ENCODE peak calls at places on chromosomes 11 and 22, in seven cellular contexts. W is left ventricle myocardium inferior; B is CD8-positive, alpha-beta T cell; T is pancreas; E is PC-3; G is GM23338; R is esophagus squamous epithelium. H is an unnamed sample.

GRCh38 chr11:118998388-118998717 is 415 bp downstream of the CENATAC start:
- DNase-seq in W (no peak), B (no peak), T (no peak), E (peak; percentile 11), G (peak; percentile 49), R (no peak), H (no peak)

GRCh38 chr11:5204787-5205186 is 4.3 kb upstream of the OR51V1 start:
- DNase-seq in W (no peak), B (no peak), T (no peak), E (peak; percentile 59), G (peak; percentile 81), R (no peak), H (no peak)

GRCh38 chr11:2796091-2796490 is 89.5 kb downstream of the CDKN1C start:
- DNase-seq in W (peak; percentile 9), B (no peak), T (peak; percentile 54), E (no peak), G (no peak), R (no peak), H (no peak)

GRCh38 chr22:43183496-43184263 is 3.3 kb downstream of the TTLL12 start:
- DNase-seq in W (no peak), B (no peak), T (no peak), E (no peak), G (no peak), R (no peak), H (no peak)

GRCh38 chr11:5620606-5621521 is 3.9 kb upstream of the TRIM34 start:
- DNase-seq in W (no peak), B (no peak), T (no peak), E (peak; percentile 87), G (no peak), R (no peak), H (no peak)

GRCh38 chr11:26348776-26349175 is 16.8 kb downstream of the ANO3 start:
- DNase-seq in W (no peak), B (no peak), T (no peak), E (no peak), G (no peak), R (no peak), H (no peak)

GRCh38 chr11:111189466-111189865 is 56.1 kb upstream of the POU2AF2 start:
- DNase-seq in W (no peak), B (no peak), T (no peak), E (no peak), G (peak; percentile 10), R (no peak), H (no peak)

GRCh38 chr11:87870081-87870480 is 305.2 kb downstream of the RAB38 start:
- DNase-seq in W (no peak), B (no peak), T (no peak), E (peak; percentile 32), G (no peak), R (no peak), H (no peak)

GRCh38 chr11:27976262-27976661 is 131.7 kb downstream of the KIF18A start:
- DNase-seq in W (no peak), B (no peak), T (no peak), E (no peak), G (no peak), R (no peak), H (no peak)

GRCh38 chr11:1472180-1473005 is 14.2 kb downstream of the MOB2 start:
- DNase-seq in W (peak; percentile 9), B (peak; percentile 11), T (peak; percentile 45), E (no peak), G (no peak), R (no peak), H (no peak)

GRCh38 chr22:47052236-47053012 is 290.0 kb downstream of the TBC1D22A start:
- DNase-seq in W (no peak), B (no peak), T (no peak), E (no peak), G (no peak), R (no peak), H (no peak)

GRCh38 chr11:83823461-83824025 is 537.4 kb upstream of the CCDC90B start:
- DNase-seq in W (no peak), B (no peak), T (no peak), E (no peak), G (no peak), R (no peak), H (no peak)

GRCh38 chr11:20310137-20310536 is 53.4 kb upstream of the HTATIP2 start:
- DNase-seq in W (no peak), B (no peak), T (no peak), E (no peak), G (no peak), R (no peak), H (no peak)

GRCh38 chr11:133104014-133104753 is 428.1 kb downstream of the OPCML start:
- DNase-seq in W (no peak), B (no peak), T (no peak), E (no peak), G (no peak), R (no peak), H (no peak)

GRCh38 chr11:73312806-73313403 is 4.8 kb downstream of the ARHGEF17 start:
- DNase-seq in W (no peak), B (no peak), T (no peak), E (no peak), G (no peak), R (no peak), H (no peak)

GRCh38 chr11:66854729-66855211 is 2.1 kb upstream of the LRFN4 start:
- DNase-seq in W (no peak), B (no peak), T (peak; percentile 54), E (no peak), G (no peak), R (no peak), H (no peak)

GRCh38 chr22:41561335-41561734 is 525 bp downstream of the CSDC2 start:
- DNase-seq in W (no peak), B (no peak), T (no peak), E (no peak), G (peak; percentile 47), R (no peak), H (no peak)

GRCh38 chr11:15947681-15948648 is 408.4 kb downstream of the SOX6 start:
- DNase-seq in W (no peak), B (no peak), T (no peak), E (peak; percentile 51), G (no peak), R (no peak), H (peak; percentile 26)

GRCh38 chr11:76935030-76935429 is 74.3 kb downstream of the ACER3 start:
- DNase-seq in W (no peak), B (no peak), T (no peak), E (no peak), G (peak; percentile 49), R (no peak), H (no peak)

GRCh38 chr22:24806663-24807001 is 621 bp downstream of the SGSM1 start:
- DNase-seq in W (no peak), B (no peak), T (no peak), E (no peak), G (peak; percentile 46), R (no peak), H (no peak)

GRCh38 chr11:70543611-70544010 is 145.3 kb downstream of the CTTN start:
- DNase-seq in W (no peak), B (no peak), T (no peak), E (no peak), G (no peak), R (no peak), H (no peak)

GRCh38 chr11:110088535-110089344 is 4.5 kb upstream of the ZC3H12C start:
- DNase-seq in W (no peak), B (no peak), T (no peak), E (no peak), G (no peak), R (no peak), H (no peak)

GRCh38 chr11:44235765-44236201 is 74.2 kb downstream of the ALX4 start:
- DNase-seq in W (no peak), B (no peak), T (no peak), E (no peak), G (no peak), R (no peak), H (no peak)

GRCh38 chr11:67662806-67663514 is 11.5 kb downstream of the ALDH3B2 start:
- DNase-seq in W (no peak), B (no peak), T (no peak), E (no peak), G (no peak), R (no peak), H (no peak)

DNA sequence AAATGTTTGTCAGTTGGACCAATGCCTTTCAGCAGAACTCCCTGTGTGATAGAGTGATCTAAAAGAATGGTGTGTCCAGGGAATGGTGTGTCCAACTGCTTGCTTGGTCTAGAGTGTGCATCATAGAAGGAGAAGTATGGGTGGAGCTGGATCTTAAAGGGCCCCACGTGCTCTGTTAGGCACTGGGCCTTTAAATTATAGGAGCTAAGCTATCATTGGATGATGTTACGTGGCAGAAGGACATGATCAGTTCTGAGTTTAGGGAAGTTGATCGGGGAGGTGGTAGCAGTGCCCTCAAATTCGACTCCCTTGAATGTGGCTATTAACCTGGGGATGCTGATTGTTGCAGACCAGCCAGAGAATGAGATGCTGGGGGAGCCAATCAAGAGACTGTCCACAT is 16.4 kb downstream of the STX3 start:
- DNase-seq in W (no peak), B (no peak), T (no peak), E (no peak), G (no peak), R (no peak), H (no peak)
- H3K27ac ChIP-seq in W (peak overlapping the region; percentile 87), B (no peak overlapping the region), T (no peak overlapping the region), E (no peak overlapping the region), G (no peak overlapping the region), R (peak overlapping the region; percentile 70), H (peak overlapping the region; percentile 56)

GRCh38 chr11:122656631-122657101 is 1.1 kb downstream of the UBASH3B start:
- DNase-seq in W (peak; percentile 36), B (peak; percentile 45), T (peak; percentile 69), E (peak; percentile 52), G (peak; percentile 63), R (no peak), H (no peak)
- TF ChIP-seq CTCF in W (no peak), B (no peak), T (no peak), E (no peak), G (no peak), R (no peak), H (no peak)

GRCh38 chr11:117464778-117465177 is 137.1 kb downstream of the CEP164 start:
- DNase-seq in W (no peak), B (no peak), T (no peak), E (no peak), G (no peak), R (no peak), H (no peak)
- H3K27ac ChIP-seq in W (no peak overlapping the region), B (no peak overlapping the region), T (no peak overlapping the region), E (no peak overlapping the region), G (no peak overlapping the region), R (no peak overlapping the region), H (no peak overlapping the region)

DNA sequence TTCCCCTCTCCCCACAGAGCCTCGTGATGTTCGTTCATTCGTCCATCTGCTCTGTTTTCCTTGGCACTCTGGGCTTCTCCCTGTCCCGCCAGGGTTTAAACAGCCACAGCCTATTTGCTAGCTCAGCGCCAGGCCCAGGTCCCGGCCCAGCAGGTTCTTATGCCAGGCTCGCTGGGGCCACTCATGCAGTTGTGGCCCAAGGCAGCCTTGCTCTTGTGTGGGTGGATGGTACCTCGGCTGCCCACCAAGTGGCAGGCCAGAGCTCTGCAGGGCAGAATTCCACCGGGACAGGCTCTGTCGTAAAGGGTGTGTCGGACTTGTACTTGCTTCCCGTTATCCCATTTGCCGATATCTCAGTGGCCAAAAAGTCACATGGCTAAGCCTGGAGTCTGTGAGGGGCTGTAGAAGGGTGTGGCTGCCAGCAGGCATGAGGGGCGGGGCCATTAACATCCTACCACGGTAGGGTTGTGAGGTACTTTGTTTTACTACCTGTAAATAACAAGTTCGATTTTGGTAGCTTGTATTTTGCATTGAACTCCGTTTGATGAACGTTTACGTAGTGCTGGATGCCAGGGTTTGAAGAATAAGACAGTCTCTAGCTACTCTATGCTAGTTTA is 7.9 kb downstream of the FAM118A start:
- DNase-seq in W (peak; percentile 50), B (peak; percentile 81), T (no peak), E (peak; percentile 9), G (peak; percentile 68), R (no peak), H (peak; percentile 93)
- TF ChIP-seq CTCF in W (peak; percentile 58), B (no peak), T (no peak), E (peak; percentile 30), G (peak; percentile 37), R (peak; percentile 30), H (peak; percentile 40)

GRCh38 chr11:63767415-63768231 is 952 bp downstream of the ZFTA start:
- DNase-seq in W (peak; percentile 63), B (peak; percentile 34), T (peak; percentile 52), E (peak; percentile 77), G (peak; percentile 99), R (no peak), H (peak; percentile 88)
- H3K27ac ChIP-seq in W (peak overlapping the region; percentile 91), B (peak overlapping the region; percentile 13), T (peak overlapping the region; percentile 35), E (no peak overlapping the region), G (peak overlapping the region; percentile 74), R (peak overlapping the region; percentile 87), H (peak overlapping the region; percentile 88)

H was measured in coronary artery.